ENCODE peak calls at places on chromosome 15, in five cellular contexts. C, K, H, I and R are unnamed samples.

GRCh38 chr15:29835301-29835700 is 13.0 kb upstream of the TJP1 start:
- DNase-seq in C (no peak), I (no peak), H (peak), K (no peak), R (no peak)

GRCh38 chr15:72203507-72203837 is 5.9 kb upstream of the GRAMD2A start:
- DNase-seq in K (peak), I (no peak), H (peak), C (peak), R (no peak)

GRCh38 chr15:70323111-70323851 is 225.6 kb upstream of the TLE3 start:
- DNase-seq in K (peak), H (peak), C (peak), I (no peak), R (no peak)

GRCh38 chr15:34657469-34658127 is 74.1 kb upstream of the GOLGA8B start:
- DNase-seq in C (no peak), H (no peak), K (no peak), I (no peak), R (no peak)

GRCh38 chr15:28191832-28192231 is 92.7 kb upstream of the OCA2 start:
- DNase-seq in I (no peak), K (peak), H (peak), C (peak), R (no peak)

GRCh38 chr15:83571820-83572707 is 81.9 kb upstream of the ADAMTSL3 start:
- DNase-seq in K (peak), I (no peak), H (peak), C (peak), R (no peak)

GRCh38 chr15:77186518-77187095 is 115.7 kb upstream of the TSPAN3 start:
- DNase-seq in I (no peak), H (peak), C (peak), K (no peak), R (no peak)

GRCh38 chr15:26891448-26891881 is 24.6 kb downstream of the GABRA5 start:
- DNase-seq in K (peak), I (peak), C (peak), H (peak), R (no peak)

GRCh38 chr15:44676676-44677075 is 13.2 kb upstream of the SPG11 start:
- DNase-seq in I (no peak), K (no peak), C (no peak), H (no peak), R (no peak)

GRCh38 chr15:72318408-72318942 is 1.5 kb downstream of the CELF6 start:
- DNase-seq in I (no peak), C (no peak), K (no peak), H (no peak), R (no peak)

GRCh38 chr15:43118829-43119228 is 13.0 kb upstream of the UBR1 start:
- DNase-seq in I (no peak), K (no peak), C (no peak), H (no peak), R (no peak)

GRCh38 chr15:94327356-94327936 is 96.1 kb downstream of the MCTP2 start:
- DNase-seq in H (peak), I (no peak), K (peak), C (peak), R (no peak)

GRCh38 chr15:89569090-89569745 is 6.1 kb upstream of the TICRR start:
- DNase-seq in I (no peak), C (no peak), K (no peak), H (no peak), R (no peak)

GRCh38 chr15:31391687-31392671 is 65.3 kb downstream of the KLF13 start:
- DNase-seq in H (peak), K (peak), I (peak), C (peak), R (peak)

GRCh38 chr15:96544162-96544756 is 213.8 kb downstream of the NR2F2 start:
- DNase-seq in K (no peak), I (no peak), C (peak), H (no peak), R (no peak)

GRCh38 chr15:73908030-73908821 is 18.0 kb upstream of the LOXL1 start:
- DNase-seq in I (peak), H (peak), K (peak), C (peak), R (peak)

GRCh38 chr15:59553879-59554735 is 57.5 kb upstream of the GCNT3 start:
- DNase-seq in C (peak), K (no peak), I (no peak), H (peak), R (no peak)

GRCh38 chr15:65212097-65212496 is 824 bp upstream of the CILP start:
- DNase-seq in I (peak), C (no peak), H (no peak), K (no peak), R (peak)

GRCh38 chr15:34012461-34013028 is 26.5 kb downstream of the AVEN start:
- DNase-seq in C (peak), I (no peak), K (no peak), H (peak), R (no peak)

GRCh38 chr15:52652286-52652685 is 26.9 kb downstream of the ATOSA start:
- DNase-seq in H (no peak), I (no peak), C (no peak), K (no peak), R (no peak)

GRCh38 chr15:92677998-92678397 is 22.4 kb upstream of the FAM174B start:
- DNase-seq in I (no peak), C (no peak), K (no peak), H (no peak), R (no peak)

GRCh38 chr15:52780172-52780980 is 9.8 kb downstream of the ONECUT1 start:
- DNase-seq in C (peak), I (peak), K (peak), H (peak), R (peak)

GRCh38 chr15:92305342-92305741 is 88.3 kb upstream of the ST8SIA2 start:
- DNase-seq in I (no peak), K (no peak), H (no peak), C (no peak), R (no peak)

GRCh38 chr15:22888120-22888859 is 49.8 kb downstream of the NIPA2 start:
- DNase-seq in K (peak), C (peak), I (no peak), H (peak), R (no peak)

GRCh38 chr15:76327191-76328105 is 9.1 kb upstream of the ISL2 start:
- DNase-seq in C (peak), K (no peak), I (no peak), H (no peak), R (no peak)

GRCh38 chr15:51973220-51973619 is 1.6 kb upstream of the LEO1 start:
- DNase-seq in H (no peak), I (no peak), C (no peak), K (no peak), R (no peak)

GRCh38 chr15:52095597-52096262 is 16.8 kb downstream of the BCL2L10 start:
- DNase-seq in I (no peak), C (peak), H (peak), K (peak), R (no peak)

GRCh38 chr15:96349034-96349932 is 18.8 kb downstream of the NR2F2 start:
- DNase-seq in H (no peak), I (no peak), C (no peak), K (no peak), R (no peak)

GRCh38 chr15:92226020-92226612 is 167.6 kb upstream of the ST8SIA2 start:
- DNase-seq in K (no peak), C (peak), H (peak), I (no peak), R (no peak)